ENCODE peak calls at places on chromosomes 5 and 9, in five cellular contexts. H, N, U, I and D are unnamed samples.

GRCh38 chr5:120464627-120465280 is 654 bp downstream of the PRR16 start:
- DNase-seq in H (peak; percentile 22), N (no peak), U (no peak), I (no peak), D (peak; percentile 22)

GRCh38 chr9:89311346-89312153 is 555 bp downstream of the CKS2 start:
- DNase-seq in H (no peak), N (no peak), U (no peak), I (peak; percentile 78), D (peak; percentile 31)

GRCh38 chr5:161547573-161548471 is 1.3 kb upstream of the GABRB2 start:
- DNase-seq in H (no peak), N (no peak), U (peak; percentile 1), I (no peak), D (peak; percentile 21)

GRCh38 chr5:121731377-121731776 is 120.3 kb upstream of the FTMT start:
- DNase-seq in H (no peak), N (no peak), U (no peak), I (no peak), D (no peak)

GRCh38 chr9:117418111-117418510 is 3.3 kb upstream of the ASTN2 start:
- DNase-seq in H (no peak), N (no peak), U (no peak), I (no peak), D (no peak)

GRCh38 chr9:129095908-129096307 is 14.7 kb downstream of the CRAT start:
- DNase-seq in H (no peak), N (no peak), U (no peak), I (no peak), D (no peak)

GRCh38 chr9:91433180-91433579 is 9.5 kb upstream of the NFIL3 start:
- DNase-seq in H (no peak), N (no peak), U (peak; percentile 91), I (no peak), D (no peak)

GRCh38 chr9:135914921-135915320 is 7.6 kb upstream of the CAMSAP1 start:
- DNase-seq in H (no peak), N (no peak), U (no peak), I (no peak), D (no peak)

GRCh38 chr5:10756539-10756938 is 4.5 kb downstream of the DAP start:
- DNase-seq in H (no peak), N (no peak), U (no peak), I (no peak), D (no peak)

GRCh38 chr5:22242532-22242931 is 610.6 kb downstream of the CDH12 start:
- DNase-seq in H (no peak), N (no peak), U (no peak), I (no peak), D (no peak)

GRCh38 chr5:149930754-149931574 is 13.6 kb downstream of the PDE6A start:
- DNase-seq in H (no peak), N (no peak), U (no peak), I (no peak), D (no peak)

GRCh38 chr5:149203896-149204544 is 62.7 kb downstream of the ABLIM3 start:
- DNase-seq in H (no peak), N (peak; percentile 68), U (peak; percentile 18), I (no peak), D (no peak)

GRCh38 chr5:177554474-177555111 is at the start of gene FAM193B:
- DNase-seq in H (peak; percentile 95), N (peak; percentile 98), U (peak; percentile 92), I (peak; percentile 94), D (peak; percentile 95)

GRCh38 chr5:983238-983524 is 25.4 kb upstream of the NKD2 start:
- DNase-seq in H (no peak), N (no peak), U (no peak), I (no peak), D (no peak)

GRCh38 chr5:90408571-90409317 is 812 bp downstream of the CETN3 start:
- DNase-seq in H (no peak), N (no peak), U (no peak), I (peak; percentile 39), D (no peak)

GRCh38 chr5:123512631-123513461 is 869 bp downstream of the CSNK1G3 start:
- DNase-seq in H (peak; percentile 15), N (no peak), U (peak; percentile 26), I (peak; percentile 67), D (peak; percentile 64)

GRCh38 chr9:70222354-70222753 is 36.4 kb upstream of the SMC5 start:
- DNase-seq in H (no peak), N (no peak), U (no peak), I (no peak), D (no peak)

GRCh38 chr9:137593176-137593575 is 2.9 kb upstream of the ZMYND19 start:
- DNase-seq in H (peak; percentile 82), N (no peak), U (no peak), I (no peak), D (no peak)

GRCh38 chr5:123099514-123100151 is 10.6 kb downstream of the PRDM6 start:
- DNase-seq in H (no peak), N (no peak), U (peak; percentile 60), I (no peak), D (no peak)

GRCh38 chr5:1723957-1724821 is 75.4 kb downstream of the MRPL36 start:
- DNase-seq in H (no peak), N (no peak), U (no peak), I (no peak), D (peak; percentile 7)

GRCh38 chr5:128669803-128670202 is 131.8 kb upstream of the FBN2 start:
- DNase-seq in H (peak; percentile 15), N (no peak), U (peak; percentile 25), I (no peak), D (no peak)

GRCh38 chr5:149654282-149654681 is 73.0 kb downstream of the ARHGEF37 start:
- DNase-seq in H (no peak), N (no peak), U (no peak), I (no peak), D (no peak)

GRCh38 chr5:119022017-119022745 is 33.8 kb upstream of the DTWD2 start:
- DNase-seq in H (no peak), N (no peak), U (peak; percentile 55), I (no peak), D (no peak)

GRCh38 chr9:135665795-135666189 is 2.7 kb downstream of the LCN9 start:
- DNase-seq in H (no peak), N (no peak), U (no peak), I (no peak), D (no peak)

GRCh38 chr5:20368581-20368980 is 380.6 kb upstream of the CDH18 start:
- DNase-seq in H (no peak), N (no peak), U (no peak), I (no peak), D (no peak)

DNA sequence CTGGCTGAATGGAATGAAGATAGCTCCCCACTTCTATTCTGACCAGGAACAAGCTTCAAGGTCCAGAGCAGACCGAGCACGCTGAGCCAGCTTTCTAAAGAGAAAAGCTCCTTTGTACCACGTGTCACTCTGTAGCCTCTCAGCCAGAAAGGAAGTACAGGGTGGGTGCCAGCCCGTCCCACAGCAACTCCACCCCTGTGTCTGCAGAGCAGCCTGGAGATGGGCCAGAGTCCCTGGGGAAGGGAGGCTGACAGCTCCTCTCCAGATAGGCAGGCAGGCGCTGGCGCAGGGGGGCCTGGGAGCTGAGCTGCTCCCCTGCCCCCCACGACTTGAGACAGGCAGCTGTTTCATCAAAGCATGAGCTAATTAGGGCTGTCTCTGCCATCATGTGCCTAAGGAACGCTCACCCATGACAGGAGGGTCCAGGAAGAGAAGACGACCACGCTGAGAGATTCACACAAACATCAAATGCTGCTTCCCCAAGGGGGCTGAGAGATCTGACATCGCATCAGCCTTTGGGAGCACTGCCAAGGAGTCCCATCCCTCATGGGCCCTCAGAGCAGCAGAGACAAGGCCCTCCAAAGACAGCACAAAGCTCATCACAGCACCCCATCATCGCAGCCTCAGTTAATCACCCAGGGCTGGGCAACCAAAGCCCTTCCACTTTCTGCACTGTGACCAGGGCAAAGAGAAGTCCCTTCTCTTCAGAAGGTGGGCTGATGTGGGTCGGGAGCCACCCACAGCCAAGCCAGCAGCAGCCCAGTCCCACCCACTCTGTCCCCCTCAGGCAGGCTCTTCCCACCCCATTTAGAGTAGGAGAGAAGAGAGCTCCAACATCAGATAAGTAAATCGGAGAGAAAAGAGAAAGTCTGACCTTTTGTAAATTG is 78.5 kb upstream of the LRRTM2 start:
- DNase-seq in H (peak; percentile 91), N (no peak), U (no peak), I (no peak), D (peak; percentile 92)
- H3K4me1 ChIP-seq in H (peaks cover 70% of the 10 kb centered on the region), N (peaks cover 65% of the 10 kb centered on the region), U (no peaks in the 10 kb centered on the region), I (peaks cover 17% of the 10 kb centered on the region), D (peaks cover 39% of the 10 kb centered on the region)

GRCh38 chr5:38925154-38925925 is 79.5 kb downstream of the OSMR start:
- DNase-seq in H (no peak), N (no peak), U (no peak), I (no peak), D (no peak)

GRCh38 chr5:38921174-38921573 is 75.4 kb downstream of the OSMR start:
- DNase-seq in H (no peak), N (no peak), U (no peak), I (no peak), D (no peak)

GRCh38 chr5:38922199-38922598 is 76.4 kb downstream of the OSMR start:
- DNase-seq in H (peak; percentile 56), N (no peak), U (peak; percentile 68), I (peak; percentile 69), D (peak; percentile 78)

GRCh38 chr5:38926121-38926520 is 80.3 kb downstream of the OSMR start:
- DNase-seq in H (no peak), N (no peak), U (no peak), I (no peak), D (no peak)

DNA sequence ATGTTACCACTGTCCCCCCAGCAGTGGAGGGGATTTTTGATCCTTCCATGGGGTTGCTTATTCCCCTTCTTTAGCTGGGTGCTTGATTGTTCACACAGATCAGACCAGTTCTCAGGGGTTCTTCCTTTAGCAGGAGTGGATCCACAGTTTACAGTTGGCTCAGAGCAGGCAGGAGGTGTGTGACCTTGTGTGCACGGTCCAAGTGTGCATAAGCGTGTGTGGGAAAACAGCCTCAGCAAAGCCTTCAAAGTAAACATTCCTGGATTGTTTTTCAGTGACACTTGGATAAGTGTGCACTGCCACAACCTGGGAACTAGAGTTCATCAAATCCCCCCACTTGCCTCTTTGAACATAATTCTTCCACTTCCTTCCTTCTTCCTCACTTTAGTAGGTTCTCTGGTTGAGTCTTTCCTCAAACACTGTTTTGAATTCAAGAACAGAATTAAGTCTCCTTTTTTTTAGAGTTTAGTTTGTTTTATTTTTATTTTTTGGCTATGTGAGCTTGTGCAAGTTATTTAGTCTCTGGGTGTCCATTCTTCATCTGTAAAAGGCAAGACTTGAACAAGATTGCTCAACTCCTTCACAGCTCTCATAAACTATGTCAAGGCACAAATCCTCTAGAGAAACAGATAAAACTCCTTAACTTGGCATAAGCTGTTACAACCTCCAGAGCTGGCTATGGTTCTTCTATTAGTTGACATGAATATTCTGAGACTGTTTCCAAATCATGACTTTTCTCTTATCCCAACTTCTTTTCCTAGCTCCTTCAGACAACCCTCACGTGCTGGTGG is 78.0 kb downstream of the OSMR start:
- DNase-seq in H (no peak), N (no peak), U (no peak), I (no peak), D (no peak)
- H3K4me3 ChIP-seq in H (no peak overlapping the region), N (no peak overlapping the region), U (no peak overlapping the region), I (no peak overlapping the region), D (no peak overlapping the region)

GRCh38 chr5:68220914-68221313 is 5.4 kb downstream of the PIK3R1 start:
- DNase-seq in H (no peak), N (no peak), U (no peak), I (no peak), D (no peak)
- TF ChIP-seq POLR2A in H (no peak), N (no peak), U (no peak), I (no peak), D (no peak)

DNA sequence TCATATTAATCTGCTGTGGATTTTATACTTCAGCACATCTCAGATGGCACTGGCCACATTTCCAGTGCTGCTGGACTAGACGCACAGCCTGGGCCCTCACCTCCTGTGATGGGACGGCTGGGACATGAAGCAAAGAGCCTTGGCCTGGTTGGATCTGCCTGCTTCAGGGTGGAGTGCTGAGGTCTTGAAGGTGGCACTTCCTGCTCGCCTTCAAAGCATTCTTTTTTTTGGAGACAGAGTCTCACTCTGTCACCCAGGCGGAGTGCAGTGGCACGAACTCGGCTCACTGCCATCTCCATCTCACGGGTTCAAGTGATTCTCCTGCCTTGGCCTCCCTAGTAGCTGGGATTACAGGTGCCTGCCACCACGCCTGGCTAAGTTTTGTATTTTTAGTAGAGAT is 73.1 kb downstream of the RAPGEF1 start:
- DNase-seq in H (no peak), N (no peak), U (no peak), I (no peak), D (no peak)
- H3K4me1 ChIP-seq in H (peaks cover 36% of the 10 kb centered on the region), N (peaks cover 63% of the 10 kb centered on the region), U (peaks cover 25% of the 10 kb centered on the region), I (peaks cover 5% of the 10 kb centered on the region), D (peaks cover 18% of the 10 kb centered on the region)